ENCODE peak calls at places on chromosomes 7 and 10, in nine cellular contexts. One of them, this sample, is unnamed.

GRCh38 chr7:90625051-90625450 is 28.9 kb downstream of the CDK14 start:
- DNase-seq in fibroblast of mammary gland: peak; percentile 33
- DNase-seq in IMR-90: peak; percentile 6
- DNase-seq in caudate nucleus: no peak
- DNase-seq in WERI-Rb-1: no peak
- DNase-seq in endothelial cell: no peak
- DNase-seq in naive thymus-derived CD4-positive, alpha-beta T cell: no peak
- DNase-seq in activated T-helper 2 cell treated with anti-CD3 and anti-CD28 coated beads, Interferon-gamma antibody, Interleukin-2, Interleukin-4, amounts not matched to agents 10 μg/mL and 5 μg/mL and 100 μg/mL, durations not matched to agents 14 hours and 24 hours and 36 hours: no peak
- DNase-seq in fibroblast of the aortic adventitia: peak; percentile 16
- DNase-seq in this sample: no peak

GRCh38 chr10:10320981-10321380 is 696.7 kb upstream of the CELF2 start:
- DNase-seq in fibroblast of mammary gland: peak; percentile 78
- DNase-seq in IMR-90: peak; percentile 71
- DNase-seq in caudate nucleus: no peak
- DNase-seq in WERI-Rb-1: no peak
- DNase-seq in endothelial cell: no peak
- DNase-seq in naive thymus-derived CD4-positive, alpha-beta T cell: no peak
- DNase-seq in activated T-helper 2 cell treated with anti-CD3 and anti-CD28 coated beads, Interferon-gamma antibody, Interleukin-2, Interleukin-4, amounts not matched to agents 10 μg/mL and 5 μg/mL and 100 μg/mL, durations not matched to agents 14 hours and 24 hours and 36 hours: no peak
- DNase-seq in fibroblast of the aortic adventitia: peak; percentile 4
- DNase-seq in this sample: peak; percentile 9

GRCh38 chr10:43407148-43407575 is 1.8 kb downstream of the HNRNPF start:
- DNase-seq in fibroblast of mammary gland: no peak
- DNase-seq in IMR-90: peak; percentile 36
- DNase-seq in caudate nucleus: peak; percentile 57
- DNase-seq in WERI-Rb-1: peak; percentile 32
- DNase-seq in endothelial cell: peak; percentile 68
- DNase-seq in naive thymus-derived CD4-positive, alpha-beta T cell: peak; percentile 44
- DNase-seq in activated T-helper 2 cell treated with anti-CD3 and anti-CD28 coated beads, Interferon-gamma antibody, Interleukin-2, Interleukin-4, amounts not matched to agents 10 μg/mL and 5 μg/mL and 100 μg/mL, durations not matched to agents 14 hours and 24 hours and 36 hours: peak; percentile 51
- DNase-seq in fibroblast of the aortic adventitia: peak; percentile 35
- DNase-seq in this sample: peak; percentile 65

GRCh38 chr10:111076682-111077661 is at the start of gene ADRA2A:
- DNase-seq in fibroblast of mammary gland: peak; percentile 34
- DNase-seq in IMR-90: peak; percentile 15
- DNase-seq in caudate nucleus: no peak
- DNase-seq in WERI-Rb-1: peak; percentile 85
- DNase-seq in endothelial cell: peak; percentile 60
- DNase-seq in naive thymus-derived CD4-positive, alpha-beta T cell: no peak
- DNase-seq in activated T-helper 2 cell treated with anti-CD3 and anti-CD28 coated beads, Interferon-gamma antibody, Interleukin-2, Interleukin-4, amounts not matched to agents 10 μg/mL and 5 μg/mL and 100 μg/mL, durations not matched to agents 14 hours and 24 hours and 36 hours: no peak
- DNase-seq in fibroblast of the aortic adventitia: peak; percentile 28
- DNase-seq in this sample: peak; percentile 47

GRCh38 chr7:1912472-1913289 is 242.6 kb downstream of the ELFN1 start:
- DNase-seq in fibroblast of mammary gland: peak; percentile 83
- DNase-seq in IMR-90: peak; percentile 92
- DNase-seq in caudate nucleus: no peak
- DNase-seq in WERI-Rb-1: no peak
- DNase-seq in endothelial cell: no peak
- DNase-seq in naive thymus-derived CD4-positive, alpha-beta T cell: no peak
- DNase-seq in activated T-helper 2 cell treated with anti-CD3 and anti-CD28 coated beads, Interferon-gamma antibody, Interleukin-2, Interleukin-4, amounts not matched to agents 10 μg/mL and 5 μg/mL and 100 μg/mL, durations not matched to agents 14 hours and 24 hours and 36 hours: no peak
- DNase-seq in fibroblast of the aortic adventitia: peak; percentile 71
- DNase-seq in this sample: peak; percentile 99

GRCh38 chr10:104117839-104118323 is 4.1 kb upstream of the SFR1 start:
- DNase-seq in fibroblast of mammary gland: peak; percentile 74
- DNase-seq in IMR-90: peak; percentile 43
- DNase-seq in caudate nucleus: no peak
- DNase-seq in WERI-Rb-1: no peak
- DNase-seq in endothelial cell: no peak
- DNase-seq in naive thymus-derived CD4-positive, alpha-beta T cell: no peak
- DNase-seq in activated T-helper 2 cell treated with anti-CD3 and anti-CD28 coated beads, Interferon-gamma antibody, Interleukin-2, Interleukin-4, amounts not matched to agents 10 μg/mL and 5 μg/mL and 100 μg/mL, durations not matched to agents 14 hours and 24 hours and 36 hours: no peak
- DNase-seq in fibroblast of the aortic adventitia: peak; percentile 61
- DNase-seq in this sample: no peak

GRCh38 chr10:29253096-29254029 is 35.5 kb upstream of the LYZL1 start:
- DNase-seq in fibroblast of mammary gland: peak; percentile 59
- DNase-seq in IMR-90: no peak
- DNase-seq in caudate nucleus: no peak
- DNase-seq in WERI-Rb-1: no peak
- DNase-seq in endothelial cell: no peak
- DNase-seq in naive thymus-derived CD4-positive, alpha-beta T cell: no peak
- DNase-seq in activated T-helper 2 cell treated with anti-CD3 and anti-CD28 coated beads, Interferon-gamma antibody, Interleukin-2, Interleukin-4, amounts not matched to agents 10 μg/mL and 5 μg/mL and 100 μg/mL, durations not matched to agents 14 hours and 24 hours and 36 hours: no peak
- DNase-seq in fibroblast of the aortic adventitia: no peak
- DNase-seq in this sample: peak; percentile 34

GRCh38 chr10:77332256-77332655 is 305.4 kb downstream of the KCNMA1 start:
- DNase-seq in fibroblast of mammary gland: no peak
- DNase-seq in IMR-90: no peak
- DNase-seq in caudate nucleus: no peak
- DNase-seq in WERI-Rb-1: peak; percentile 98
- DNase-seq in endothelial cell: no peak
- DNase-seq in naive thymus-derived CD4-positive, alpha-beta T cell: no peak
- DNase-seq in activated T-helper 2 cell treated with anti-CD3 and anti-CD28 coated beads, Interferon-gamma antibody, Interleukin-2, Interleukin-4, amounts not matched to agents 10 μg/mL and 5 μg/mL and 100 μg/mL, durations not matched to agents 14 hours and 24 hours and 36 hours: no peak
- DNase-seq in fibroblast of the aortic adventitia: no peak
- DNase-seq in this sample: peak; percentile 69

GRCh38 chr7:22732556-22733126 is 5.6 kb downstream of the IL6 start:
- DNase-seq in fibroblast of mammary gland: peak; percentile 38
- DNase-seq in IMR-90: peak; percentile 45
- DNase-seq in caudate nucleus: no peak
- DNase-seq in WERI-Rb-1: no peak
- DNase-seq in endothelial cell: no peak
- DNase-seq in naive thymus-derived CD4-positive, alpha-beta T cell: no peak
- DNase-seq in activated T-helper 2 cell treated with anti-CD3 and anti-CD28 coated beads, Interferon-gamma antibody, Interleukin-2, Interleukin-4, amounts not matched to agents 10 μg/mL and 5 μg/mL and 100 μg/mL, durations not matched to agents 14 hours and 24 hours and 36 hours: no peak
- DNase-seq in fibroblast of the aortic adventitia: peak; percentile 71
- DNase-seq in this sample: no peak

GRCh38 chr7:142496545-142496991 is 238.7 kb upstream of the PRSS58 start:
- DNase-seq in fibroblast of mammary gland: peak; percentile 61
- DNase-seq in IMR-90: peak; percentile 54
- DNase-seq in caudate nucleus: no peak
- DNase-seq in WERI-Rb-1: no peak
- DNase-seq in endothelial cell: no peak
- DNase-seq in naive thymus-derived CD4-positive, alpha-beta T cell: peak; percentile 58
- DNase-seq in activated T-helper 2 cell treated with anti-CD3 and anti-CD28 coated beads, Interferon-gamma antibody, Interleukin-2, Interleukin-4, amounts not matched to agents 10 μg/mL and 5 μg/mL and 100 μg/mL, durations not matched to agents 14 hours and 24 hours and 36 hours: no peak
- DNase-seq in fibroblast of the aortic adventitia: peak; percentile 60
- DNase-seq in this sample: peak; percentile 74

GRCh38 chr10:73968101-73968515 is 29.8 kb upstream of the VCL start:
- DNase-seq in fibroblast of mammary gland: no peak
- DNase-seq in IMR-90: no peak
- DNase-seq in caudate nucleus: no peak
- DNase-seq in WERI-Rb-1: no peak
- DNase-seq in endothelial cell: peak; percentile 14
- DNase-seq in naive thymus-derived CD4-positive, alpha-beta T cell: no peak
- DNase-seq in activated T-helper 2 cell treated with anti-CD3 and anti-CD28 coated beads, Interferon-gamma antibody, Interleukin-2, Interleukin-4, amounts not matched to agents 10 μg/mL and 5 μg/mL and 100 μg/mL, durations not matched to agents 14 hours and 24 hours and 36 hours: no peak
- DNase-seq in fibroblast of the aortic adventitia: no peak
- DNase-seq in this sample: peak; percentile 40

GRCh38 chr7:127629268-127629854 is 11.4 kb upstream of the PAX4 start:
- DNase-seq in fibroblast of mammary gland: no peak
- DNase-seq in IMR-90: no peak
- DNase-seq in caudate nucleus: no peak
- DNase-seq in WERI-Rb-1: peak; percentile 75
- DNase-seq in endothelial cell: peak; percentile 76
- DNase-seq in naive thymus-derived CD4-positive, alpha-beta T cell: peak; percentile 13
- DNase-seq in activated T-helper 2 cell treated with anti-CD3 and anti-CD28 coated beads, Interferon-gamma antibody, Interleukin-2, Interleukin-4, amounts not matched to agents 10 μg/mL and 5 μg/mL and 100 μg/mL, durations not matched to agents 14 hours and 24 hours and 36 hours: no peak
- DNase-seq in fibroblast of the aortic adventitia: no peak
- DNase-seq in this sample: no peak

GRCh38 chr10:124588736-124589451 is 127.3 kb downstream of the LHPP start:
- DNase-seq in fibroblast of mammary gland: peak; percentile 33
- DNase-seq in IMR-90: peak; percentile 28
- DNase-seq in caudate nucleus: no peak
- DNase-seq in WERI-Rb-1: peak; percentile 88
- DNase-seq in endothelial cell: no peak
- DNase-seq in naive thymus-derived CD4-positive, alpha-beta T cell: no peak
- DNase-seq in activated T-helper 2 cell treated with anti-CD3 and anti-CD28 coated beads, Interferon-gamma antibody, Interleukin-2, Interleukin-4, amounts not matched to agents 10 μg/mL and 5 μg/mL and 100 μg/mL, durations not matched to agents 14 hours and 24 hours and 36 hours: no peak
- DNase-seq in fibroblast of the aortic adventitia: peak; percentile 60
- DNase-seq in this sample: peak; percentile 89

GRCh38 chr7:154584352-154585252 is 418.3 kb downstream of the PAXIP1 start:
- DNase-seq in fibroblast of mammary gland: no peak
- DNase-seq in IMR-90: no peak
- DNase-seq in caudate nucleus: no peak
- DNase-seq in WERI-Rb-1: no peak
- DNase-seq in endothelial cell: no peak
- DNase-seq in naive thymus-derived CD4-positive, alpha-beta T cell: no peak
- DNase-seq in activated T-helper 2 cell treated with anti-CD3 and anti-CD28 coated beads, Interferon-gamma antibody, Interleukin-2, Interleukin-4, amounts not matched to agents 10 μg/mL and 5 μg/mL and 100 μg/mL, durations not matched to agents 14 hours and 24 hours and 36 hours: no peak
- DNase-seq in fibroblast of the aortic adventitia: no peak
- DNase-seq in this sample: no peak

GRCh38 chr10:119714484-119714816 is 11.4 kb upstream of the INPP5F start:
- DNase-seq in fibroblast of mammary gland: no peak
- DNase-seq in IMR-90: no peak
- DNase-seq in caudate nucleus: no peak
- DNase-seq in WERI-Rb-1: no peak
- DNase-seq in endothelial cell: no peak
- DNase-seq in naive thymus-derived CD4-positive, alpha-beta T cell: no peak
- DNase-seq in activated T-helper 2 cell treated with anti-CD3 and anti-CD28 coated beads, Interferon-gamma antibody, Interleukin-2, Interleukin-4, amounts not matched to agents 10 μg/mL and 5 μg/mL and 100 μg/mL, durations not matched to agents 14 hours and 24 hours and 36 hours: no peak
- DNase-seq in fibroblast of the aortic adventitia: no peak
- DNase-seq in this sample: no peak

GRCh38 chr7:6652446-6653011 is 15.4 kb downstream of the ZNF316 start:
- DNase-seq in fibroblast of mammary gland: no peak
- DNase-seq in IMR-90: no peak
- DNase-seq in caudate nucleus: no peak
- DNase-seq in WERI-Rb-1: peak; percentile 4
- DNase-seq in endothelial cell: no peak
- DNase-seq in naive thymus-derived CD4-positive, alpha-beta T cell: no peak
- DNase-seq in activated T-helper 2 cell treated with anti-CD3 and anti-CD28 coated beads, Interferon-gamma antibody, Interleukin-2, Interleukin-4, amounts not matched to agents 10 μg/mL and 5 μg/mL and 100 μg/mL, durations not matched to agents 14 hours and 24 hours and 36 hours: no peak
- DNase-seq in fibroblast of the aortic adventitia: no peak
- DNase-seq in this sample: no peak

GRCh38 chr7:99860281-99861127 is 16.3 kb downstream of the OR2AE1 start:
- DNase-seq in fibroblast of mammary gland: peak; percentile 94
- DNase-seq in IMR-90: peak; percentile 52
- DNase-seq in caudate nucleus: no peak
- DNase-seq in WERI-Rb-1: no peak
- DNase-seq in endothelial cell: no peak
- DNase-seq in naive thymus-derived CD4-positive, alpha-beta T cell: no peak
- DNase-seq in activated T-helper 2 cell treated with anti-CD3 and anti-CD28 coated beads, Interferon-gamma antibody, Interleukin-2, Interleukin-4, amounts not matched to agents 10 μg/mL and 5 μg/mL and 100 μg/mL, durations not matched to agents 14 hours and 24 hours and 36 hours: no peak
- DNase-seq in fibroblast of the aortic adventitia: peak; percentile 95
- DNase-seq in this sample: peak; percentile 67

GRCh38 chr7:80584778-80585177 is 53.7 kb upstream of the CD36 start:
- DNase-seq in fibroblast of mammary gland: peak; percentile 60
- DNase-seq in IMR-90: peak; percentile 42
- DNase-seq in caudate nucleus: no peak
- DNase-seq in WERI-Rb-1: no peak
- DNase-seq in endothelial cell: no peak
- DNase-seq in naive thymus-derived CD4-positive, alpha-beta T cell: no peak
- DNase-seq in activated T-helper 2 cell treated with anti-CD3 and anti-CD28 coated beads, Interferon-gamma antibody, Interleukin-2, Interleukin-4, amounts not matched to agents 10 μg/mL and 5 μg/mL and 100 μg/mL, durations not matched to agents 14 hours and 24 hours and 36 hours: no peak
- DNase-seq in fibroblast of the aortic adventitia: peak; percentile 82
- DNase-seq in this sample: peak; percentile 47

GRCh38 chr10:84613336-84614021 is 285.1 kb downstream of the CCSER2 start:
- DNase-seq in fibroblast of mammary gland: peak; percentile 4
- DNase-seq in IMR-90: no peak
- DNase-seq in caudate nucleus: no peak
- DNase-seq in WERI-Rb-1: peak; percentile 85
- DNase-seq in endothelial cell: peak; percentile 63
- DNase-seq in naive thymus-derived CD4-positive, alpha-beta T cell: no peak
- DNase-seq in activated T-helper 2 cell treated with anti-CD3 and anti-CD28 coated beads, Interferon-gamma antibody, Interleukin-2, Interleukin-4, amounts not matched to agents 10 μg/mL and 5 μg/mL and 100 μg/mL, durations not matched to agents 14 hours and 24 hours and 36 hours: no peak
- DNase-seq in fibroblast of the aortic adventitia: peak; percentile 2
- DNase-seq in this sample: peak; percentile 10

GRCh38 chr7:123719481-123719806 is 29.4 kb downstream of the WASL start:
- DNase-seq in fibroblast of mammary gland: no peak
- DNase-seq in IMR-90: no peak
- DNase-seq in caudate nucleus: no peak
- DNase-seq in WERI-Rb-1: no peak
- DNase-seq in endothelial cell: no peak
- DNase-seq in naive thymus-derived CD4-positive, alpha-beta T cell: no peak
- DNase-seq in activated T-helper 2 cell treated with anti-CD3 and anti-CD28 coated beads, Interferon-gamma antibody, Interleukin-2, Interleukin-4, amounts not matched to agents 10 μg/mL and 5 μg/mL and 100 μg/mL, durations not matched to agents 14 hours and 24 hours and 36 hours: no peak
- DNase-seq in fibroblast of the aortic adventitia: peak; percentile 31
- DNase-seq in this sample: no peak

GRCh38 chr10:101041252-101041761 is 10.3 kb downstream of the SFXN3 start:
- DNase-seq in fibroblast of mammary gland: peak; percentile 89
- DNase-seq in IMR-90: peak; percentile 88
- DNase-seq in caudate nucleus: peak; percentile 43
- DNase-seq in WERI-Rb-1: peak; percentile 87
- DNase-seq in endothelial cell: peak; percentile 77
- DNase-seq in naive thymus-derived CD4-positive, alpha-beta T cell: peak; percentile 77
- DNase-seq in activated T-helper 2 cell treated with anti-CD3 and anti-CD28 coated beads, Interferon-gamma antibody, Interleukin-2, Interleukin-4, amounts not matched to agents 10 μg/mL and 5 μg/mL and 100 μg/mL, durations not matched to agents 14 hours and 24 hours and 36 hours: peak; percentile 68
- DNase-seq in fibroblast of the aortic adventitia: peak; percentile 92
- DNase-seq in this sample: peak; percentile 90

GRCh38 chr7:42456267-42456666 is 219.3 kb upstream of the GLI3 start:
- DNase-seq in fibroblast of mammary gland: no peak
- DNase-seq in IMR-90: no peak
- DNase-seq in caudate nucleus: no peak
- DNase-seq in WERI-Rb-1: peak; percentile 92
- DNase-seq in endothelial cell: no peak
- DNase-seq in naive thymus-derived CD4-positive, alpha-beta T cell: no peak
- DNase-seq in activated T-helper 2 cell treated with anti-CD3 and anti-CD28 coated beads, Interferon-gamma antibody, Interleukin-2, Interleukin-4, amounts not matched to agents 10 μg/mL and 5 μg/mL and 100 μg/mL, durations not matched to agents 14 hours and 24 hours and 36 hours: no peak
- DNase-seq in fibroblast of the aortic adventitia: no peak
- DNase-seq in this sample: no peak

GRCh38 chr10:63266337-63267327 is 133.5 kb downstream of the NRBF2 start:
- DNase-seq in fibroblast of mammary gland: no peak
- DNase-seq in IMR-90: no peak
- DNase-seq in caudate nucleus: no peak
- DNase-seq in WERI-Rb-1: no peak
- DNase-seq in endothelial cell: no peak
- DNase-seq in naive thymus-derived CD4-positive, alpha-beta T cell: peak; percentile 18
- DNase-seq in activated T-helper 2 cell treated with anti-CD3 and anti-CD28 coated beads, Interferon-gamma antibody, Interleukin-2, Interleukin-4, amounts not matched to agents 10 μg/mL and 5 μg/mL and 100 μg/mL, durations not matched to agents 14 hours and 24 hours and 36 hours: no peak
- DNase-seq in fibroblast of the aortic adventitia: peak; percentile 35
- DNase-seq in this sample: peak; percentile 20

GRCh38 chr7:128108641-128109423 is 77.6 kb upstream of the LRRC4 start:
- DNase-seq in fibroblast of mammary gland: no peak
- DNase-seq in IMR-90: no peak
- DNase-seq in caudate nucleus: peak; percentile 19
- DNase-seq in WERI-Rb-1: no peak
- DNase-seq in endothelial cell: no peak
- DNase-seq in naive thymus-derived CD4-positive, alpha-beta T cell: peak; percentile 83
- DNase-seq in activated T-helper 2 cell treated with anti-CD3 and anti-CD28 coated beads, Interferon-gamma antibody, Interleukin-2, Interleukin-4, amounts not matched to agents 10 μg/mL and 5 μg/mL and 100 μg/mL, durations not matched to agents 14 hours and 24 hours and 36 hours: peak; percentile 17
- DNase-seq in fibroblast of the aortic adventitia: no peak
- DNase-seq in this sample: no peak

GRCh38 chr10:32982911-32983310 is 24.9 kb upstream of the ITGB1 start:
- DNase-seq in fibroblast of mammary gland: peak; percentile 71
- DNase-seq in IMR-90: peak; percentile 55
- DNase-seq in caudate nucleus: no peak
- DNase-seq in WERI-Rb-1: no peak
- DNase-seq in endothelial cell: no peak
- DNase-seq in naive thymus-derived CD4-positive, alpha-beta T cell: no peak
- DNase-seq in activated T-helper 2 cell treated with anti-CD3 and anti-CD28 coated beads, Interferon-gamma antibody, Interleukin-2, Interleukin-4, amounts not matched to agents 10 μg/mL and 5 μg/mL and 100 μg/mL, durations not matched to agents 14 hours and 24 hours and 36 hours: no peak
- DNase-seq in fibroblast of the aortic adventitia: peak; percentile 66
- DNase-seq in this sample: no peak

GRCh38 chr10:72049969-72050781 is 38.2 kb downstream of the SPOCK2 start:
- DNase-seq in fibroblast of mammary gland: no peak
- DNase-seq in IMR-90: no peak
- DNase-seq in caudate nucleus: no peak
- DNase-seq in WERI-Rb-1: peak; percentile 55
- DNase-seq in endothelial cell: no peak
- DNase-seq in naive thymus-derived CD4-positive, alpha-beta T cell: no peak
- DNase-seq in activated T-helper 2 cell treated with anti-CD3 and anti-CD28 coated beads, Interferon-gamma antibody, Interleukin-2, Interleukin-4, amounts not matched to agents 10 μg/mL and 5 μg/mL and 100 μg/mL, durations not matched to agents 14 hours and 24 hours and 36 hours: no peak
- DNase-seq in fibroblast of the aortic adventitia: no peak
- DNase-seq in this sample: no peak

GRCh38 chr10:118272090-118272775 is 69.9 kb downstream of the FAM204A start:
- DNase-seq in fibroblast of mammary gland: peak; percentile 35
- DNase-seq in IMR-90: peak; percentile 43
- DNase-seq in caudate nucleus: no peak
- DNase-seq in WERI-Rb-1: no peak
- DNase-seq in endothelial cell: no peak
- DNase-seq in naive thymus-derived CD4-positive, alpha-beta T cell: no peak
- DNase-seq in activated T-helper 2 cell treated with anti-CD3 and anti-CD28 coated beads, Interferon-gamma antibody, Interleukin-2, Interleukin-4, amounts not matched to agents 10 μg/mL and 5 μg/mL and 100 μg/mL, durations not matched to agents 14 hours and 24 hours and 36 hours: no peak
- DNase-seq in fibroblast of the aortic adventitia: peak; percentile 12
- DNase-seq in this sample: peak; percentile 5